ENCODE peak calls at places on chromosome 13, in eight cellular contexts. V is fibroblast of pulmonary artery; T is pancreas; R is NCI-H460; G is progenitor cell of endocrine pancreas; I is Right ventricle myocardium superior; C is fibroblast of lung; L is stimulated activated CD4-positive, alpha-beta T cell treated with anti-CD3 and anti-CD28 coated beads, TNF-alpha, amount 100 ng/mL, for 1 hour. Y is an unnamed sample.

GRCh38 chr13:60431108-60431700 is 34.2 kb downstream of the TDRD3 start:
- DNase-seq in L (no peak), T (no peak), V (peak; percentile 83), G (no peak), I (no peak), C (peak; percentile 82), R (peak; percentile 36), Y (peak; percentile 23)

GRCh38 chr13:112066624-112067004 is 335 bp upstream of the SOX1 start:
- DNase-seq in R (no peak), L (no peak), C (peak; percentile 38), T (peak; percentile 27), V (peak; percentile 18), I (no peak), G (no peak), Y (peak; percentile 35)

GRCh38 chr13:88051746-88052482 is 380.7 kb downstream of the SLITRK5 start:
- DNase-seq in R (no peak), V (no peak), L (no peak), I (no peak), G (no peak), C (no peak), T (peak; percentile 5), Y (no peak)

GRCh38 chr13:44030615-44031014 is 150.9 kb downstream of the LACC1 start:
- DNase-seq in T (no peak), R (no peak), G (no peak), C (no peak), I (no peak), L (no peak), V (no peak), Y (no peak)

GRCh38 chr13:22757530-22758120 is 423.2 kb upstream of the SGCG start:
- DNase-seq in V (peak; percentile 26), R (no peak), G (no peak), T (no peak), L (no peak), C (peak; percentile 56), I (no peak), Y (no peak)

GRCh38 chr13:50598338-50598737 is 245.2 kb downstream of the DLEU7 start:
- DNase-seq in C (no peak), I (no peak), L (no peak), R (no peak), T (no peak), G (no peak), V (no peak), Y (no peak)

GRCh38 chr13:98450495-98451167 is 126.3 kb downstream of the STK24 start:
- DNase-seq in V (no peak), I (peak; percentile 77), R (no peak), C (no peak), G (no peak), L (no peak), T (no peak), Y (no peak)

GRCh38 chr13:42969558-42970172 is 22.4 kb downstream of the EPSTI1 start:
- DNase-seq in R (peak; percentile 63), C (peak; percentile 80), L (peak; percentile 49), V (peak; percentile 76), T (peak; percentile 71), G (peak; percentile 61), I (peak; percentile 87), Y (peak; percentile 65)

GRCh38 chr13:31945202-31945978 is 86.2 kb upstream of the FRY start:
- DNase-seq in V (peak; percentile 78), I (peak; percentile 81), C (peak; percentile 90), L (no peak), G (no peak), R (peak; percentile 88), T (peak; percentile 79), Y (peak; percentile 92)

GRCh38 chr13:33817513-33817842 is 471 bp upstream of the RFC3 start:
- DNase-seq in G (no peak), T (no peak), I (no peak), V (no peak), R (no peak), C (no peak), L (no peak), Y (no peak)

GRCh38 chr13:73967397-73968165 is 166.6 kb downstream of the KLF12 start:
- DNase-seq in T (no peak), L (no peak), I (no peak), V (no peak), C (no peak), R (no peak), G (no peak), Y (no peak)

Y was measured in foreskin fibroblast.